ENCODE peak calls at places on chromosomes 11 and 22, in four cellular contexts. One of them, this sample, is unnamed.

GRCh38 chr11:44031549-44031948 is 16.2 kb upstream of the ACCSL start:
- DNase-seq in stomach: no peak
- DNase-seq in spleen: no peak
- DNase-seq in transverse colon: no peak
- DNase-seq in this sample: no peak

GRCh38 chr11:43920598-43921419 is 21.6 kb upstream of the C11orf96 start:
- DNase-seq in transverse colon: peak
- DNase-seq in spleen: no peak
- DNase-seq in stomach: peak
- DNase-seq in this sample: no peak

GRCh38 chr11:86180415-86180814 is 64.1 kb upstream of the EED start:
- DNase-seq in stomach: no peak
- DNase-seq in transverse colon: no peak
- DNase-seq in spleen: no peak
- DNase-seq in this sample: no peak

GRCh38 chr11:56841210-56841810 is 92.8 kb upstream of the OR9G4 start:
- DNase-seq in transverse colon: peak
- DNase-seq in stomach: peak
- DNase-seq in spleen: no peak
- DNase-seq in this sample: peak

GRCh38 chr22:50088096-50088495 is 1.7 kb upstream of the MOV10L1 start:
- DNase-seq in spleen: no peak
- DNase-seq in transverse colon: no peak
- DNase-seq in stomach: no peak
- DNase-seq in this sample: no peak

GRCh38 chr11:1827095-1827797 is 7.5 kb upstream of the SYT8 start:
- DNase-seq in spleen: no peak
- DNase-seq in stomach: peak
- DNase-seq in transverse colon: peak
- DNase-seq in this sample: peak

GRCh38 chr22:48740086-48740730 is 1087.5 kb downstream of the BRD1 start:
- DNase-seq in transverse colon: no peak
- DNase-seq in spleen: peak
- DNase-seq in stomach: peak
- DNase-seq in this sample: no peak

GRCh38 chr22:17939011-17939410 is 85.3 kb downstream of the MICAL3 start:
- DNase-seq in transverse colon: no peak
- DNase-seq in spleen: no peak
- DNase-seq in stomach: no peak
- DNase-seq in this sample: no peak

GRCh38 chr11:70556884-70557741 is 158.8 kb downstream of the CTTN start:
- DNase-seq in spleen: no peak
- DNase-seq in transverse colon: peak
- DNase-seq in stomach: no peak
- DNase-seq in this sample: no peak

GRCh38 chr11:63564056-63564784 is 1.0 kb upstream of the PLAAT2 start:
- DNase-seq in transverse colon: no peak
- DNase-seq in spleen: no peak
- DNase-seq in stomach: peak
- DNase-seq in this sample: no peak

GRCh38 chr11:2862950-2863618 is 22.5 kb downstream of the CDKN1C start:
- DNase-seq in transverse colon: no peak
- DNase-seq in stomach: no peak
- DNase-seq in spleen: no peak
- DNase-seq in this sample: no peak

GRCh38 chr22:42720263-42721044 is at the start of gene A4GALT:
- DNase-seq in stomach: no peak
- DNase-seq in transverse colon: no peak
- DNase-seq in spleen: peak
- DNase-seq in this sample: no peak

GRCh38 chr11:20058749-20059458 is 101.4 kb downstream of the DBX1 start:
- DNase-seq in spleen: no peak
- DNase-seq in stomach: no peak
- DNase-seq in transverse colon: no peak
- DNase-seq in this sample: no peak

GRCh38 chr11:61555051-61555969 is 25.6 kb downstream of the SYT7 start:
- DNase-seq in transverse colon: no peak
- DNase-seq in spleen: no peak
- DNase-seq in stomach: no peak
- DNase-seq in this sample: peak

GRCh38 chr11:1351278-1351937 is 38.3 kb upstream of the BRSK2 start:
- DNase-seq in stomach: no peak
- DNase-seq in spleen: peak
- DNase-seq in transverse colon: no peak
- DNase-seq in this sample: no peak

GRCh38 chr22:32475428-32476010 is 908 bp downstream of the FBXO7 start:
- DNase-seq in spleen: peak
- DNase-seq in stomach: peak
- DNase-seq in transverse colon: peak
- DNase-seq in this sample: peak

GRCh38 chr22:23639661-23640060 is 7.5 kb upstream of the DRICH1 start:
- DNase-seq in transverse colon: no peak
- DNase-seq in spleen: no peak
- DNase-seq in stomach: no peak
- DNase-seq in this sample: no peak

GRCh38 chr11:36254739-36255138 is 34.5 kb downstream of the COMMD9 start:
- DNase-seq in stomach: no peak
- DNase-seq in transverse colon: no peak
- DNase-seq in spleen: no peak
- DNase-seq in this sample: no peak

GRCh38 chr11:83827940-83828554 is 541.9 kb upstream of the CCDC90B start:
- DNase-seq in transverse colon: no peak
- DNase-seq in spleen: no peak
- DNase-seq in stomach: no peak
- DNase-seq in this sample: no peak

GRCh38 chr22:25572708-25573161 is 8.3 kb downstream of the GRK3 start:
- DNase-seq in transverse colon: no peak
- DNase-seq in stomach: no peak
- DNase-seq in spleen: no peak
- DNase-seq in this sample: no peak

DNA sequence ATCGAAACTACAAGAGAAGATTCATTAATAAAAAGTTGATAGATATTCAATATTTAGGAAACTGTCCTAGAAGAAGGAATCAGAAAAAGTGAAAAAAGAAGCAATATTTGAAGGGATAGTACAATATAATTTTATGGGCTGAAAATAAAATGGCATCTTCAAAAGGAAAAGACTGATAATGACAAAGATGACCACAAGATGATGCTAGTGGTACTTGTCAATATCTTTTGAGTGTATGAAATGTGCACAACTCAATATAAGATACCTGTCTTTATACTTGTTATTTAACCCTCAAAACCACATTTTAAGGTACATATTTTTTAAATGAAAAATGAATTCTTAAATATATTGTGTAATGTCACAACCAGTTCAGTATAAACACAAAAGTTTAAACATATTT is 1059.6 kb upstream of the RAG2 start:
- DNase-seq in spleen: no peak
- DNase-seq in transverse colon: no peak
- DNase-seq in stomach: no peak
- DNase-seq in this sample: no peak
- TF ChIP-seq CTCF in spleen: no peak
- TF ChIP-seq CTCF in transverse colon: no peak
- TF ChIP-seq CTCF in stomach: no peak
- TF ChIP-seq CTCF in this sample: no peak

GRCh38 chr11:119580751-119581150 is 148.2 kb downstream of the NECTIN1 start:
- DNase-seq in transverse colon: no peak
- DNase-seq in stomach: no peak
- DNase-seq in spleen: no peak
- DNase-seq in this sample: no peak

GRCh38 chr11:119583585-119583984 is 145.4 kb downstream of the NECTIN1 start:
- DNase-seq in transverse colon: no peak
- DNase-seq in stomach: no peak
- DNase-seq in spleen: no peak
- DNase-seq in this sample: no peak

GRCh38 chr11:119586181-119586580 is 142.8 kb downstream of the NECTIN1 start:
- DNase-seq in stomach: no peak
- DNase-seq in transverse colon: no peak
- DNase-seq in spleen: no peak
- DNase-seq in this sample: no peak

GRCh38 chr11:119585038-119585666 is 143.8 kb downstream of the NECTIN1 start:
- DNase-seq in spleen: no peak
- DNase-seq in transverse colon: peak
- DNase-seq in stomach: peak
- DNase-seq in this sample: peak

DNA sequence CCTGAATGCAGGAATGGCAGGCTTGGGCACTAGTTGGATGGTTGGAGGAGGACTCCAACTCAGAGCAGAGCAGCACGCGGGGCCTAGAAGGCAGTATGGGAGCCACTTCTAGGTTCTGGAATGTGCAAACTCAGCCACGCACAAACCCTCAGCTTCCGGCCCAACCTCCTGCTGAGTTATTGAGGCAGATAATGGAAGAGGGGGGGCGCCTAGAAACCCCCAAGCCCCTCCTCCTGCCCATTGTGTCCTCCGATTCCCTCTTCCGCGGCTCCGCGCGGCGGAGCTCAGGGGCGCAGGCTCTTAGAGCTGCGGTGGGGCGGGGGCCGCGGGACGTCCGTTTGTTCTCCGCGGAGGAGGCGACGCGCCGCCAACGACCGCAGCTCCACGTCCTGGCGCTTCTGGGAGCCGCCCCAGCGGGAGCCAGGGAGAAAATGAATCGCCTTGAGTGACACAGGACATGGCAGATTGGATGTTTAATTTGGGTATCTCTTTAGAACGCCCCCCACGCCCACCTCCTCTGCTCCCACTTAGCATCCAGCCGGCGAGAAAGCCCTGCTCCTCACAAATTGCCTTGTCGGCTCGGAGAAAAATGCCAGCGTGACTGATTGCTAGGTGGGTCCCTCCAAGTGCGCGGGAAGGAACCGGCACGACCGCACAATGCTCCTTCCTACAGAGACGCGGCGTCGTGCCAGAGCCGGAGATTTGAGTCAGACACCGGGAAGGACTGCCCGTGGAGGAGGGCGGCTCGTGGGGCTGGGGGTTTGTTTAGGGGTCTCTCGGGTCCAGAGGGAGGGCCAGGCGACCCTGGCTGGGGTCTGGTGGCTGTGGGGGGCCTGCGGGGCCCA is 144.6 kb downstream of the NECTIN1 start:
- DNase-seq in stomach: peak
- DNase-seq in spleen: no peak
- DNase-seq in transverse colon: no peak
- DNase-seq in this sample: peak
- TF ChIP-seq POLR2A in stomach: no peak
- TF ChIP-seq POLR2A in spleen: no peak
- TF ChIP-seq POLR2A in transverse colon: no peak
- TF ChIP-seq POLR2A in this sample: peak

GRCh38 chr11:47271328-47271727 is 1.4 kb downstream of the MADD start:
- DNase-seq in stomach: no peak
- DNase-seq in spleen: no peak
- DNase-seq in transverse colon: no peak
- DNase-seq in this sample: no peak

GRCh38 chr11:47271961-47272661 is 2.2 kb downstream of the MADD start:
- DNase-seq in spleen: no peak
- DNase-seq in stomach: peak
- DNase-seq in transverse colon: peak
- DNase-seq in this sample: no peak

GRCh38 chr11:47269002-47269828 is 718 bp upstream of the MADD start:
- DNase-seq in transverse colon: peak
- DNase-seq in spleen: peak
- DNase-seq in stomach: peak
- DNase-seq in this sample: peak

GRCh38 chr11:47269829-47270305 is at the start of gene MADD:
- DNase-seq in stomach: peak
- DNase-seq in spleen: peak
- DNase-seq in transverse colon: peak
- DNase-seq in this sample: peak

DNA sequence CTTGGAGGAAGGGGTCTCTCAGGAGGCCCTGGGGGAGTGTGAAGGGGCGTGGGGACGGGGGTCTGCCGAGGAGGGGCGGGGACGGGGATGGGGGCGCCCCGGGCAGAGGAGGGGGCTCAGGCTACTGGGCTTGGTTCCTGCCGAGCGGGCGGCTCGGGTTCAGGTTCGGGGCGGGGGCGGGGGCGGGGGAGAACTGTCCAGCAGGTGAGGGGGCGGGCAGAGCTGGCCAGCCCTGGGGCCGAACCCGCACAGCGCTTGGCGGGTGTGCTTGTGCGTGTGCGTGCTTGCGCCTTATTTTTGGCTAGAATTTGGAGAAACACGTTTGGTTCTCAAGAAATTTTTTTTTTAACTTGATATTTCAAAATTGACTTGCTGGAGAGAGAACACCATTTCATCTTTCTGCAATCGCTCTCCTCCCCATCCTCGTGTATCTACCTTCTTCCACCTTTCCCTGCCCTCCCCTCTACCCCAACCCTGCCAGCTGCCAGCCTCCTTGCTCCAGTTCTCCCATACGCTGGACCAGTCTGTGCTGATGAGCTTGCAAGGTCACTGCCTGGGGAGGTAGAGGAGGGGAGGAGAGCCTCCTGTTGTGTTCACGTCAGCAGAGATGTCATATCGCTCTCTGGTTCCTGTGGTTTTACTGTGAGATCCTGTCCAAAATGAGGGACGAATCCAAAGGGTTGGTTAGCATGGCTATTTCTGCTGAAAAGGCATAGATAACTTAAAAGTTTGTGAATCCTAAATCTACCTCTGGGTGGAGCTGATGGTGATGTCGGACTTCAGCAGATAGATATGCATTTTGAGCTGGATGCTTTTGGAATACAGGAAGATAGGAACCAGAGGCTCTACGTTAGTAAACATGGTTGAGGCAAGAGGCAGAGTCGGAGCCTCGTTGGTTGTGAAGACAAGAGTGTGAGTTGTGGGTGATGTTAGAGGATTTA is 668 bp downstream of the MADD start:
- DNase-seq in stomach: no peak
- DNase-seq in transverse colon: peak
- DNase-seq in spleen: peak
- DNase-seq in this sample: peak
- TF ChIP-seq POLR2AphosphoS5 in stomach: no peak
- TF ChIP-seq POLR2AphosphoS5 in transverse colon: peak
- TF ChIP-seq POLR2AphosphoS5 in spleen: peak
- TF ChIP-seq POLR2AphosphoS5 in this sample: peak

GRCh38 chr11:9276571-9276970 is 11.4 kb upstream of the DENND5A start:
- DNase-seq in transverse colon: no peak
- DNase-seq in spleen: no peak
- DNase-seq in stomach: no peak
- DNase-seq in this sample: no peak
- TF ChIP-seq CTCF in transverse colon: no peak
- TF ChIP-seq CTCF in spleen: no peak
- TF ChIP-seq CTCF in stomach: no peak
- TF ChIP-seq CTCF in this sample: no peak

GRCh38 chr11:123255909-123256308 is 60.9 kb upstream of the CLMP start:
- DNase-seq in transverse colon: no peak
- DNase-seq in stomach: no peak
- DNase-seq in spleen: no peak
- DNase-seq in this sample: no peak
- TF ChIP-seq POLR2A in transverse colon: no peak
- TF ChIP-seq POLR2A in stomach: no peak
- TF ChIP-seq POLR2A in spleen: no peak
- TF ChIP-seq POLR2A in this sample: no peak

This sample was measured in prostate gland.